ENCODE peak calls at places on chromosomes 7 and 10, in nine cellular contexts. One of them, this sample, is unnamed.
A peak's percentile ranks its signal among the peaks of the same experiment; 100 is the strongest.

GRCh38 chr10:409403-410040 is 274.3 kb downstream of the ZMYND11 start:
- DNase-seq in prostate gland: no peak
- DNase-seq in heart left ventricle: peak; percentile 51
- DNase-seq in body of pancreas: no peak
- DNase-seq in testis: no peak
- DNase-seq in endothelial cell of umbilical vein: no peak
- DNase-seq in GM12878: no peak
- DNase-seq in A549: no peak
- DNase-seq in esophagus squamous epithelium: no peak
- DNase-seq in this sample: no peak

GRCh38 chr7:140656548-140657515 is 15.9 kb upstream of the ADCK2 start:
- DNase-seq in prostate gland: peak; percentile 91
- DNase-seq in heart left ventricle: peak; percentile 64
- DNase-seq in body of pancreas: peak; percentile 68
- DNase-seq in testis: peak; percentile 47
- DNase-seq in endothelial cell of umbilical vein: peak; percentile 43
- DNase-seq in GM12878: no peak
- DNase-seq in A549: no peak
- DNase-seq in esophagus squamous epithelium: no peak
- DNase-seq in this sample: peak; percentile 89

GRCh38 chr7:25148772-25149575 is 23.9 kb upstream of the CYCS start:
- DNase-seq in prostate gland: no peak
- DNase-seq in heart left ventricle: no peak
- DNase-seq in body of pancreas: no peak
- DNase-seq in testis: no peak
- DNase-seq in endothelial cell of umbilical vein: no peak
- DNase-seq in GM12878: no peak
- DNase-seq in A549: peak; percentile 10
- DNase-seq in esophagus squamous epithelium: no peak
- DNase-seq in this sample: no peak

GRCh38 chr10:12419279-12419847 is 70.0 kb downstream of the CAMK1D start:
- DNase-seq in prostate gland: no peak
- DNase-seq in heart left ventricle: peak; percentile 52
- DNase-seq in body of pancreas: no peak
- DNase-seq in testis: no peak
- DNase-seq in endothelial cell of umbilical vein: peak; percentile 61
- DNase-seq in GM12878: no peak
- DNase-seq in A549: peak; percentile 36
- DNase-seq in esophagus squamous epithelium: no peak
- DNase-seq in this sample: no peak

GRCh38 chr7:44379366-44380178 is 54.2 kb upstream of the CAMK2B start:
- DNase-seq in prostate gland: no peak
- DNase-seq in heart left ventricle: no peak
- DNase-seq in body of pancreas: no peak
- DNase-seq in testis: no peak
- DNase-seq in endothelial cell of umbilical vein: no peak
- DNase-seq in GM12878: no peak
- DNase-seq in A549: no peak
- DNase-seq in esophagus squamous epithelium: no peak
- DNase-seq in this sample: no peak

GRCh38 chr7:33248663-33249062 is 119.3 kb downstream of the BBS9 start:
- DNase-seq in prostate gland: no peak
- DNase-seq in heart left ventricle: no peak
- DNase-seq in body of pancreas: no peak
- DNase-seq in testis: no peak
- DNase-seq in endothelial cell of umbilical vein: peak; percentile 54
- DNase-seq in GM12878: no peak
- DNase-seq in A549: no peak
- DNase-seq in esophagus squamous epithelium: no peak
- DNase-seq in this sample: no peak

GRCh38 chr7:130875265-130875741 is 141.3 kb upstream of the KLF14 start:
- DNase-seq in prostate gland: no peak
- DNase-seq in heart left ventricle: peak; percentile 58
- DNase-seq in body of pancreas: peak; percentile 71
- DNase-seq in testis: peak; percentile 65
- DNase-seq in endothelial cell of umbilical vein: peak; percentile 40
- DNase-seq in GM12878: no peak
- DNase-seq in A549: peak; percentile 78
- DNase-seq in esophagus squamous epithelium: no peak
- DNase-seq in this sample: peak; percentile 44

GRCh38 chr7:41438919-41439882 is 263.7 kb downstream of the INHBA start:
- DNase-seq in prostate gland: no peak
- DNase-seq in heart left ventricle: no peak
- DNase-seq in body of pancreas: no peak
- DNase-seq in testis: no peak
- DNase-seq in endothelial cell of umbilical vein: no peak
- DNase-seq in GM12878: no peak
- DNase-seq in A549: no peak
- DNase-seq in esophagus squamous epithelium: no peak
- DNase-seq in this sample: no peak

GRCh38 chr10:43871004-43871439 is 222.3 kb upstream of the ZNF32 start:
- DNase-seq in prostate gland: no peak
- DNase-seq in heart left ventricle: peak; percentile 84
- DNase-seq in body of pancreas: no peak
- DNase-seq in testis: no peak
- DNase-seq in endothelial cell of umbilical vein: no peak
- DNase-seq in GM12878: no peak
- DNase-seq in A549: no peak
- DNase-seq in esophagus squamous epithelium: no peak
- DNase-seq in this sample: peak; percentile 69

GRCh38 chr7:141073173-141073640 is 657 bp upstream of the TMEM178B start:
- DNase-seq in prostate gland: peak; percentile 21
- DNase-seq in heart left ventricle: peak; percentile 44
- DNase-seq in body of pancreas: peak; percentile 22
- DNase-seq in testis: peak; percentile 62
- DNase-seq in endothelial cell of umbilical vein: peak; percentile 31
- DNase-seq in GM12878: no peak
- DNase-seq in A549: peak; percentile 51
- DNase-seq in esophagus squamous epithelium: no peak
- DNase-seq in this sample: peak; percentile 89

GRCh38 chr7:111532625-111533024 is 29.7 kb downstream of the IMMP2L start:
- DNase-seq in prostate gland: no peak
- DNase-seq in heart left ventricle: peak; percentile 42
- DNase-seq in body of pancreas: no peak
- DNase-seq in testis: no peak
- DNase-seq in endothelial cell of umbilical vein: no peak
- DNase-seq in GM12878: no peak
- DNase-seq in A549: no peak
- DNase-seq in esophagus squamous epithelium: no peak
- DNase-seq in this sample: no peak

GRCh38 chr10:1379601-1380000 is 323.4 kb downstream of the WDR37 start:
- DNase-seq in prostate gland: no peak
- DNase-seq in heart left ventricle: no peak
- DNase-seq in body of pancreas: no peak
- DNase-seq in testis: peak; percentile 10
- DNase-seq in endothelial cell of umbilical vein: no peak
- DNase-seq in GM12878: no peak
- DNase-seq in A549: no peak
- DNase-seq in esophagus squamous epithelium: no peak
- DNase-seq in this sample: peak; percentile 11

GRCh38 chr10:19817251-19818046 is 1.2 kb downstream of the PLXDC2 start:
- DNase-seq in prostate gland: peak; percentile 38
- DNase-seq in heart left ventricle: no peak
- DNase-seq in body of pancreas: no peak
- DNase-seq in testis: peak; percentile 46
- DNase-seq in endothelial cell of umbilical vein: no peak
- DNase-seq in GM12878: no peak
- DNase-seq in A549: no peak
- DNase-seq in esophagus squamous epithelium: no peak
- DNase-seq in this sample: peak; percentile 34

GRCh38 chr7:11702938-11703337 is 129.1 kb downstream of the THSD7A start:
- DNase-seq in prostate gland: no peak
- DNase-seq in heart left ventricle: no peak
- DNase-seq in body of pancreas: no peak
- DNase-seq in testis: peak; percentile 43
- DNase-seq in endothelial cell of umbilical vein: no peak
- DNase-seq in GM12878: no peak
- DNase-seq in A549: no peak
- DNase-seq in esophagus squamous epithelium: no peak
- DNase-seq in this sample: peak; percentile 73

GRCh38 chr10:72254891-72255568 is 18.7 kb upstream of the DDIT4 start:
- DNase-seq in prostate gland: peak; percentile 94
- DNase-seq in heart left ventricle: peak; percentile 96
- DNase-seq in body of pancreas: peak; percentile 91
- DNase-seq in testis: peak; percentile 96
- DNase-seq in endothelial cell of umbilical vein: peak; percentile 52
- DNase-seq in GM12878: no peak
- DNase-seq in A549: peak; percentile 87
- DNase-seq in esophagus squamous epithelium: no peak
- DNase-seq in this sample: peak; percentile 75

GRCh38 chr7:20440472-20441105 is 109.9 kb downstream of the ITGB8 start:
- DNase-seq in prostate gland: no peak
- DNase-seq in heart left ventricle: no peak
- DNase-seq in body of pancreas: peak; percentile 73
- DNase-seq in testis: peak; percentile 30
- DNase-seq in endothelial cell of umbilical vein: peak; percentile 40
- DNase-seq in GM12878: no peak
- DNase-seq in A549: peak; percentile 61
- DNase-seq in esophagus squamous epithelium: no peak
- DNase-seq in this sample: no peak

GRCh38 chr10:60661627-60662026 is 116.7 kb upstream of the CDK1 start:
- DNase-seq in prostate gland: no peak
- DNase-seq in heart left ventricle: no peak
- DNase-seq in body of pancreas: no peak
- DNase-seq in testis: no peak
- DNase-seq in endothelial cell of umbilical vein: no peak
- DNase-seq in GM12878: no peak
- DNase-seq in A549: peak; percentile 47
- DNase-seq in esophagus squamous epithelium: no peak
- DNase-seq in this sample: no peak

DNA sequence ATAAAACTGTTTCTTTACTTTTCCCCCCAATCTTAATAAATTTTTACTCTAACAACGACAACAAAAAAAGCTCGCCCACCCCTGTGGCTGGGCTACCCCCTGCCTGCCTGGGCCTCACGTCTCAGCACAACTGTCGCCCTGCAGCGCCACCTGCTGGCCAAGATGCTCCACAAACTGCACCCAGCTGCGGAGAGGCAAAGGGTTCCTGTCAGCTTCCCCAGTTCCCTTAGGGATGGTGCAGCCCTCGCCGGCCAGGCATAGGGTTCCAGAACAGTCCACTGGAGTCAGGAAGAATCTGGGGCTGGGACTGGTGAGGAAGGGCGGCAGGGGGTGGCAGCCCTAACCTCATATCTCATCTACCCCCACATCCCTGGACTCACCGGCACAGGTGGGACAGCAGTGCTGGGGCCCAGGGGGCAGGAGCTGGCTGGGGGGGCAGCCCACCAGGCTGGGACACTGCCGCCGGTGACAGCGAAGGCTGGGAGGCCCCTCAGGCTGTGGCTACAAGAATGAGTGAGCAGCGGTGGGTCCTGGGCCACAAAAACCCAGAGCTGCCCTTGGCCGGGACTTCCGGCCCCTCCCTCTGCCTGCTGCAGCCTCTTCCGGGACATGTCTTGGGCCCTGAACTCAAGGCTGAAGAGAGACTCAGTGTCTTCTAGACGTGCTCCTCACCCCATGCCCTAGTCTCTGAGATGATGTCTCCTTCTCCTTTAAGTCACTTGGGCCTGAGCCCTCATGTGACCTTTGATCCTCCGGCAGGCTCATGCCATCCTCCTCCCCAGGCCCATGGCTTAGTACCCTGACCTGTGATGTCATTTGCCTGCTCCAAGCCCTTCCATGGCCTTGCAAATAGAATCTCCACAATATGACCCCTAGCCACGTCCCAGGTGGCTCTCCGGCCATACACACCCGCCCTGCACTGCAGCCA is 21.2 kb downstream of the ATP6V1F start:
- DNase-seq in prostate gland: peak; percentile 64
- DNase-seq in heart left ventricle: peak; percentile 79
- DNase-seq in body of pancreas: peak; percentile 83
- DNase-seq in testis: peak; percentile 91
- DNase-seq in endothelial cell of umbilical vein: peak; percentile 61
- DNase-seq in GM12878: peak; percentile 48
- DNase-seq in A549: peak; percentile 74
- DNase-seq in esophagus squamous epithelium: peak; percentile 13
- DNase-seq in this sample: peak; percentile 76
- TF ChIP-seq POLR2A in prostate gland: no peak
- TF ChIP-seq POLR2A in heart left ventricle: no peak
- TF ChIP-seq POLR2A in body of pancreas: peak; percentile 4
- TF ChIP-seq POLR2A in testis: no peak
- TF ChIP-seq POLR2A in endothelial cell of umbilical vein: no peak
- TF ChIP-seq POLR2A in GM12878: peak; percentile 77
- TF ChIP-seq POLR2A in A549: no peak
- TF ChIP-seq POLR2A in esophagus squamous epithelium: no peak
- TF ChIP-seq POLR2A in this sample: no peak

DNA sequence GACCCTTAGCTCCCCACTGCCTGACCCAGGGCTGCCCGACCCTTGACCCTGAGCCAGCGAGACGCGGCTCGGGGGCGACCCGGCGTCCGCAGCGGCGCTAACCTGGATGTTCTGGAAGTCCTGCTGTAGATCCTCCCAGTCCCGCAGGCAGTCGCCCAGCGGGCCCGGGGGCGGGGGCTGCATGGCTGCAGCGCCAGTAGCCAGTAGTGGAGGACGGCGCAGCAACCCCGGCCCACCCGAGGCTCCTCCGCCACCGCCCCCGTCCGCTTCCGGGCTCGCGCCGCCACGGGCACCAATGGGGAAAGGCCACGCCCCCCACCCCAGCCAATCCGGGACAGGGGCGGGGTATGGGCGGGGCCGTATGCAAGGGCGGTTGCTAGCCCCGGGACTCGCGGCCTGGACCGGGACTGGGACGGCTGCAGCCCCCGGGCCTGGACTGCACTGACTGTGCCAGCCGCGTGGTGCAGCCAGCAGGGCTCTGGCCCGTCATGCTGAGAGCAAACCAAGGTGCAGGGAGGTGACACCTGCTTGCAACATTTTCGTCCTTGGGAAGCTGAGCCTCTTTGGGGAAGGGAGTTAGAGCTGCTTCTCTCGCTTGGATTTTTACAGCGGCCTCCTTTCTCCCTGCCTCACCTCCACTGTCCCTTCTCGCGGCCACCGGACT is at the start of gene TMEM120A:
- DNase-seq in prostate gland: peak; percentile 94
- DNase-seq in heart left ventricle: peak; percentile 98
- DNase-seq in body of pancreas: peak; percentile 96
- DNase-seq in testis: peak; percentile 97
- DNase-seq in endothelial cell of umbilical vein: peak; percentile 95
- DNase-seq in GM12878: peak; percentile 49
- DNase-seq in A549: peak; percentile 87
- DNase-seq in esophagus squamous epithelium: peak; percentile 72
- DNase-seq in this sample: peak; percentile 96
- H3K4me1 ChIP-seq in prostate gland: peaks cover 7% of the 10 kb centered on the region
- H3K4me1 ChIP-seq in heart left ventricle: peaks cover 37% of the 10 kb centered on the region
- H3K4me1 ChIP-seq in body of pancreas: peaks cover 50% of the 10 kb centered on the region
- H3K4me1 ChIP-seq in testis: peaks cover 43% of the 10 kb centered on the region
- H3K4me1 ChIP-seq in endothelial cell of umbilical vein: peaks cover 4% of the 10 kb centered on the region
- H3K4me1 ChIP-seq in GM12878: peaks cover 3% of the 10 kb centered on the region
- H3K4me1 ChIP-seq in A549: peaks cover 32% of the 10 kb centered on the region
- H3K4me1 ChIP-seq in esophagus squamous epithelium: peaks cover 16% of the 10 kb centered on the region
- H3K4me1 ChIP-seq in this sample: peaks cover 15% of the 10 kb centered on the region

GRCh38 chr7:84040365-84040764 is 154.2 kb downstream of the SEMA3A start:
- DNase-seq in prostate gland: no peak
- DNase-seq in heart left ventricle: no peak
- DNase-seq in body of pancreas: no peak
- DNase-seq in testis: no peak
- DNase-seq in endothelial cell of umbilical vein: no peak
- DNase-seq in GM12878: no peak
- DNase-seq in A549: no peak
- DNase-seq in esophagus squamous epithelium: no peak
- DNase-seq in this sample: no peak
- H3K4me3 ChIP-seq in prostate gland: no peak overlapping the region
- H3K4me3 ChIP-seq in heart left ventricle: no peak overlapping the region
- H3K4me3 ChIP-seq in body of pancreas: no peak overlapping the region
- H3K4me3 ChIP-seq in testis: no peak overlapping the region
- H3K4me3 ChIP-seq in endothelial cell of umbilical vein: no peak overlapping the region
- H3K4me3 ChIP-seq in GM12878: no peak overlapping the region
- H3K4me3 ChIP-seq in A549: no peak overlapping the region
- H3K4me3 ChIP-seq in esophagus squamous epithelium: no peak overlapping the region
- H3K4me3 ChIP-seq in this sample: no peak overlapping the region

GRCh38 chr10:92591550-92592140 is 1.3 kb upstream of the KIF11 start:
- DNase-seq in prostate gland: peak; percentile 92
- DNase-seq in heart left ventricle: peak; percentile 96
- DNase-seq in body of pancreas: peak; percentile 89
- DNase-seq in testis: peak; percentile 94
- DNase-seq in endothelial cell of umbilical vein: peak; percentile 94
- DNase-seq in GM12878: peak; percentile 75
- DNase-seq in A549: peak; percentile 96
- DNase-seq in esophagus squamous epithelium: peak; percentile 75
- DNase-seq in this sample: peak; percentile 96
- TF ChIP-seq POLR2A in prostate gland: peak; percentile 85
- TF ChIP-seq POLR2A in heart left ventricle: peak; percentile 74
- TF ChIP-seq POLR2A in body of pancreas: peak; percentile 83
- TF ChIP-seq POLR2A in testis: peak; percentile 46
- TF ChIP-seq POLR2A in endothelial cell of umbilical vein: peak; percentile 87
- TF ChIP-seq POLR2A in GM12878: peak; percentile 89
- TF ChIP-seq POLR2A in A549: peak; percentile 78
- TF ChIP-seq POLR2A in esophagus squamous epithelium: peak; percentile 75
- TF ChIP-seq POLR2A in this sample: peak; percentile 93

This sample was measured in upper lobe of left lung.